ENCODE peak calls at places on chromosomes 5 and 9, in five cellular contexts. A is heart left ventricle; E is T-helper 1 cell; Y is activated CD4-positive, alpha-beta T cell treated with anti-CD3 and anti-CD28 coated beads, Interleukin-2, amount 50 U/mL, for 1 hour; C is body of pancreas. V is an unnamed sample.

GRCh38 chr9:76618762-76619161 is 145.5 kb upstream of the PCA3 start:
- DNase-seq in C (no peak), Y (no peak), E (no peak), A (no peak), V (peak; percentile 30)

GRCh38 chr5:43042176-43042625 is 2.1 kb upstream of the ANXA2R start:
- DNase-seq in A (peak; percentile 81), C (peak; percentile 76), Y (peak; percentile 79), E (peak; percentile 96), V (peak; percentile 86)

GRCh38 chr9:21965401-21965951 is 28.7 kb downstream of the CDKN2A start:
- DNase-seq in Y (peak; percentile 33), A (no peak), E (peak; percentile 73), C (peak; percentile 69), V (peak; percentile 72)

GRCh38 chr5:180795771-180796313 is 6.8 kb downstream of the MGAT1 start:
- DNase-seq in C (no peak), Y (no peak), A (no peak), E (no peak), V (no peak)

GRCh38 chr5:142857405-142857804 is 87.2 kb downstream of the ARHGAP26 start:
- DNase-seq in Y (no peak), A (no peak), C (peak; percentile 26), E (no peak), V (no peak)

GRCh38 chr9:94861589-94862241 is 135.2 kb downstream of the AOPEP start:
- DNase-seq in C (no peak), A (no peak), Y (no peak), E (no peak), V (peak; percentile 76)

GRCh38 chr5:169602535-169602934 is 19.0 kb downstream of the SPDL1 start:
- DNase-seq in Y (no peak), C (no peak), E (no peak), A (no peak), V (peak; percentile 82)

GRCh38 chr5:121350493-121350892 is 501.2 kb upstream of the FTMT start:
- DNase-seq in E (no peak), C (no peak), A (no peak), Y (no peak), V (no peak)

GRCh38 chr5:74543162-74543995 is 97.1 kb downstream of the ENC1 start:
- DNase-seq in C (peak; percentile 55), Y (no peak), A (no peak), E (no peak), V (peak; percentile 90)

GRCh38 chr9:124810513-124811355 is 33.8 kb downstream of the OLFML2A start:
- DNase-seq in Y (no peak), C (peak; percentile 39), A (no peak), E (no peak), V (peak; percentile 63)

GRCh38 chr9:121498150-121498486 is 1.5 kb downstream of the GGTA1 start:
- DNase-seq in A (peak; percentile 61), E (peak; percentile 55), C (peak; percentile 78), Y (no peak), V (peak; percentile 41)

GRCh38 chr5:96663608-96664007 is 1.4 kb downstream of the CAST start:
- DNase-seq in C (no peak), E (no peak), A (no peak), Y (no peak), V (no peak)

GRCh38 chr9:106918825-106919509 is 56.0 kb downstream of the ZNF462 start:
- DNase-seq in E (no peak), Y (no peak), C (no peak), A (no peak), V (no peak)

GRCh38 chr5:164137095-164137494 is 631.7 kb downstream of the MAT2B start:
- DNase-seq in C (no peak), E (no peak), A (no peak), Y (no peak), V (no peak)

GRCh38 chr5:143775258-143775657 is 36.7 kb upstream of the HMHB1 start:
- DNase-seq in E (peak; percentile 59), Y (no peak), C (no peak), A (no peak), V (peak; percentile 66)